ENCODE peak calls at places on chromosomes 6 and 20, in four cellular contexts. H, S, L and V are unnamed samples.

GRCh38 chr6:53894086-53894485 is 99.3 kb downstream of the LRRC1 start:
- DNase-seq in H (no peak), S (peak; percentile 14), L (peak; percentile 31), V (peak; percentile 79)

GRCh38 chr20:45945678-45946148 is 11.2 kb downstream of the PCIF1 start:
- DNase-seq in H (no peak), S (no peak), L (peak; percentile 64), V (no peak)

GRCh38 chr20:53934421-53935352 is 135.7 kb downstream of the BCAS1 start:
- DNase-seq in H (no peak), S (peak; percentile 89), L (peak; percentile 79), V (peak; percentile 78)

GRCh38 chr6:8245736-8246135 is 143.4 kb upstream of the EEF1E1 start:
- DNase-seq in H (no peak), S (no peak), L (no peak), V (no peak)

GRCh38 chr20:48186447-48186846 is 401.2 kb upstream of the SULF2 start:
- DNase-seq in H (no peak), S (peak; percentile 53), L (no peak), V (peak; percentile 20)

GRCh38 chr20:36541227-36542018 is at the start of gene MYL9:
- DNase-seq in H (peak; percentile 71), S (peak; percentile 77), L (peak; percentile 73), V (no peak)

GRCh38 chr6:160930547-160931377 is 60.8 kb upstream of the MAP3K4 start:
- DNase-seq in H (peak; percentile 28), S (peak; percentile 81), L (peak; percentile 78), V (peak; percentile 61)

GRCh38 chr6:122996797-122997520 is 924 bp downstream of the CLVS2 start:
- DNase-seq in H (no peak), S (no peak), L (no peak), V (no peak)

GRCh38 chr6:113219783-113220182 is 637.4 kb upstream of the MARCKS start:
- DNase-seq in H (no peak), S (no peak), L (no peak), V (no peak)

GRCh38 chr6:154080434-154081189 is 41.6 kb downstream of the OPRM1 start:
- DNase-seq in H (no peak), S (no peak), L (no peak), V (no peak)

GRCh38 chr20:50396623-50397022 is 113.6 kb upstream of the PTPN1 start:
- DNase-seq in H (no peak), S (no peak), L (no peak), V (no peak)

DNA sequence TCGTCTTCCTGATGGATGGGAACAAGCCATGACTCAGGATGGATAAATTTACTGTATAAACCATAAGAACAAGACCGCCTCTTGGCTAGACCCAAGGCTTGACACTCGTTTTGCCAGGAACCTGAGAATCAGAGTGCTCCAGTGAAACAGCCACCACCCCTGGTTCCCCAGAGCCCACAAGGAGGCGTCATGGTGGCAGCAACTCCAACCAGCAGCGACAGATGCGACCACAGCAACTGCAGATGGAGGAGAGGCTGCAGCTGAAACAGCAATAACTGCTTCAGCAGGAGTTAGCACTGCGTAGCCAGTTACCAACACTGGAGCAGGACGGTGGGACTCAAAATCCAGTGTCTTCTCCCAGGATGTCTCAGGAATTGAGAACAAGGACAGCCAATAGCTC is 100.9 kb upstream of the SAMD5 start:
- DNase-seq in H (no peak), S (no peak), L (no peak), V (no peak)
- TF ChIP-seq CTCF in H (no peak), S (no peak), L (no peak), V (no peak)

GRCh38 chr20:31693402-31693801 is 29.3 kb downstream of the BCL2L1 start:
- DNase-seq in H (no peak), S (no peak), L (no peak), V (no peak)
- TF ChIP-seq CTCF in H (no peak), S (no peak), L (no peak), V (no peak)

DNA sequence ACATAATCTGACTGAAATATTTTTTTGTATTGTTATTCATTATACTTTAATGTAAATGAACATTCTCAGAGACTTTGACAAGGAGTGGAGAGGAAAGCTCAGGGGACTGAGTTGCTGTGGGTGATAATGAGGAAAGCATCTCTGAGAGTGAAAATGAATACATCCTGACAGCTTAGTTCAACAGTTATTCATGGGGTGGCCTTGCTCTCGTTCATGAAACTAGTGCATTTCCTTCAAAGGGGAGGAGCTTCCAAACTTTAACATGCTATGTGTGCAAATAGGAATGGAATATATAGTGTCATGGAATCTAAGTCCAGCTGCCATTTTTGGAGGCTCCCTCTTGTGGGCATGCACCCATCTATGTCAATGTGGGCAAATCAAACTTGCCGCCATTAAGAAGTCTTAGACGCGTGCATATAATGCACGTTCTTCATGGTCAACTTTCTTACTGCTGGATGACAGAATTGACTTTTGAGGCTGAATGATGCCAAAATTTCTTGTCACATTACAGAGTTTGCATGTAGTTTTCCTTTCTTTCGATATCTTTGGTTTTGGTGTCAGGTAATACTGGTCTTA is 124.3 kb upstream of the TMEM170B start:
- DNase-seq in H (no peak), S (no peak), L (no peak), V (no peak)
- TF ChIP-seq CTCF in H (no peak), S (no peak), L (peak; percentile 6), V (peak; percentile 18)

GRCh38 chr6:116113386-116113785 is 12.5 kb downstream of the COL10A1 start:
- DNase-seq in H (no peak), S (no peak), L (no peak), V (no peak)

GRCh38 chr6:116105247-116105646 is 4.6 kb downstream of the NT5DC1 start:
- DNase-seq in H (no peak), S (no peak), L (no peak), V (no peak)

GRCh38 chr6:116111552-116112528 is 11.2 kb downstream of the NT5DC1 start:
- DNase-seq in H (no peak), S (peak; percentile 65), L (peak; percentile 39), V (peak; percentile 42)

GRCh38 chr6:116106146-116106545 is 5.5 kb downstream of the NT5DC1 start:
- DNase-seq in H (no peak), S (peak; percentile 79), L (peak; percentile 17), V (no peak)

GRCh38 chr6:116108836-116109235 is 8.2 kb downstream of the NT5DC1 start:
- DNase-seq in H (no peak), S (no peak), L (no peak), V (no peak)
- TF ChIP-seq CTCF in H (no peak), S (no peak), L (no peak), V (no peak)

GRCh38 chr20:57244627-57245214 is 21.7 kb downstream of the BMP7 start:
- DNase-seq in H (no peak), S (no peak), L (no peak), V (no peak)
- TF ChIP-seq CTCF in H (no peak), S (no peak), L (no peak), V (peak; percentile 10)

GRCh38 chr20:43389839-43390626 is 67.7 kb upstream of the SRSF6 start:
- DNase-seq in H (no peak), S (no peak), L (no peak), V (no peak)
- TF ChIP-seq CTCF in H (peak; percentile 9), S (peak; percentile 35), L (no peak), V (no peak)